ENCODE peak calls at places on chromosomes 7 and 10, in four cellular contexts. Z is endothelial cell, Y is dermis microvascular lymphatic vessel endothelial cell, H is psoas muscle. T is an unnamed sample.

GRCh38 chr7:105136221-105136620 is 122.2 kb downstream of the KMT2E start:
- DNase-seq in Y (no peak), Z (no peak), H (no peak), T (no peak)

GRCh38 chr7:106041140-106041717 is 70.9 kb downstream of the SYPL1 start:
- DNase-seq in Y (no peak), H (no peak), Z (peak; percentile 66), T (peak; percentile 25)

GRCh38 chr10:12807096-12807755 is 194.3 kb downstream of the CCDC3 start:
- DNase-seq in H (no peak), Y (no peak), Z (no peak), T (no peak)

GRCh38 chr10:11756766-11757315 is 14.7 kb downstream of the ECHDC3 start:
- DNase-seq in Z (no peak), H (no peak), Y (no peak), T (no peak)

GRCh38 chr7:15558747-15559146 is 3.1 kb downstream of the AGMO start:
- DNase-seq in H (no peak), Z (no peak), Y (no peak), T (no peak)

GRCh38 chr10:42867571-42867970 is 85.0 kb downstream of the BMS1 start:
- DNase-seq in H (no peak), Y (no peak), Z (no peak), T (no peak)

GRCh38 chr7:7060828-7061599 is 121.3 kb upstream of the C1GALT1 start:
- DNase-seq in Y (no peak), Z (no peak), H (no peak), T (no peak)

GRCh38 chr10:113788604-113789083 is 37.2 kb downstream of the PLEKHS1 start:
- DNase-seq in Y (peak; percentile 30), H (peak; percentile 25), Z (no peak), T (no peak)

GRCh38 chr7:95420996-95421846 is 13.6 kb downstream of the PON2 start:
- DNase-seq in Z (no peak), Y (no peak), H (no peak), T (no peak)

GRCh38 chr10:87659571-87660483 is at the start of gene PAPSS2:
- DNase-seq in Y (no peak), Z (peak; percentile 55), H (peak; percentile 56), T (peak; percentile 35)

GRCh38 chr7:44561962-44562621 is 11.6 kb downstream of the DDX56 start:
- DNase-seq in Z (no peak), H (no peak), Y (no peak), T (no peak)

GRCh38 chr7:151063212-151063561 is 3.8 kb downstream of the SLC4A2 start:
- DNase-seq in Z (no peak), H (peak; percentile 64), Y (no peak), T (no peak)

GRCh38 chr7:151721694-151722093 is 155.2 kb downstream of the PRKAG2 start:
- DNase-seq in Z (no peak), H (no peak), Y (no peak), T (no peak)

GRCh38 chr7:158265743-158266080 is 321.9 kb downstream of the PTPRN2 start:
- DNase-seq in Y (no peak), Z (no peak), H (no peak), T (no peak)

GRCh38 chr10:86592413-86592812 is 61.9 kb upstream of the OPN4 start:
- DNase-seq in Z (no peak), H (no peak), Y (no peak), T (no peak)

GRCh38 chr10:101354584-101355070 is 662 bp downstream of the BTRC start:
- DNase-seq in Z (no peak), Y (no peak), H (no peak), T (no peak)

GRCh38 chr10:6737758-6738463 is 157.8 kb upstream of the PRKCQ start:
- DNase-seq in Z (peak; percentile 14), Y (no peak), H (no peak), T (no peak)

GRCh38 chr7:121475806-121476205 is 79.7 kb upstream of the FAM3C start:
- DNase-seq in Z (no peak), H (no peak), Y (no peak), T (no peak)

GRCh38 chr10:71280216-71280615 is 38.8 kb upstream of the SLC29A3 start:
- DNase-seq in H (no peak), Y (peak; percentile 35), Z (no peak), T (no peak)

GRCh38 chr7:117194445-117194844 is 128.4 kb downstream of the WNT2 start:
- DNase-seq in Y (no peak), H (no peak), Z (no peak), T (no peak)

GRCh38 chr10:16470747-16471146 is 33.9 kb downstream of the PTER start:
- DNase-seq in H (no peak), Y (no peak), Z (no peak), T (no peak)

GRCh38 chr7:33072471-33072870 is 9.9 kb upstream of the NT5C3A start:
- DNase-seq in Y (peak; percentile 36), Z (no peak), H (no peak), T (no peak)

GRCh38 chr10:125096371-125096770 is 64.0 kb downstream of the CTBP2 start:
- DNase-seq in H (no peak), Z (no peak), Y (no peak), T (no peak)

GRCh38 chr7:151637781-151638261 is 118.1 kb upstream of the RHEB start:
- DNase-seq in Y (no peak), H (no peak), Z (no peak), T (no peak)

GRCh38 chr7:129831424-129832058 is 121.2 kb downstream of the UBE2H start:
- DNase-seq in Y (no peak), H (no peak), Z (no peak), T (no peak)

GRCh38 chr10:107924458-107924857 is 760.0 kb upstream of the SORCS1 start:
- DNase-seq in Y (no peak), H (no peak), Z (no peak), T (no peak)

GRCh38 chr7:55526770-55527169 is 45.5 kb downstream of the VOPP1 start:
- DNase-seq in H (no peak), Z (no peak), Y (no peak), T (no peak)

T was measured in progenitor cell of endocrine pancreas.